ENCODE peak calls at places on chromosomes 16 and 17, in nine cellular contexts. F is endothelial cell, N is ascending aorta, J is mammary epithelial cell, L is adrenal gland, C is kidney epithelial cell, E is Panc1, T is endothelial cell of umbilical vein, A is upper lobe of right lung. Q is an unnamed sample.

GRCh38 chr17:8149419-8150193 is 2.6 kb downstream of the PER1 start:
- DNase-seq in F (no peak), N (peak), J (no peak), L (peak), C (no peak), E (no peak), T (no peak), A (no peak), Q (no peak)

GRCh38 chr17:42979511-42980273 is at the start of gene PTGES3L:
- DNase-seq in F (peak), N (peak), J (no peak), L (no peak), C (no peak), E (no peak), T (no peak), A (no peak), Q (no peak)

GRCh38 chr17:33927732-33928133 is 327.4 kb upstream of the CCL2 start:
- DNase-seq in F (no peak), N (no peak), J (no peak), L (no peak), C (no peak), E (no peak), T (no peak), A (no peak), Q (no peak)

GRCh38 chr17:76940738-76941350 is 72.6 kb downstream of the MGAT5B start:
- DNase-seq in F (peak), N (no peak), J (no peak), L (no peak), C (no peak), E (no peak), T (peak), A (no peak), Q (no peak)

GRCh38 chr16:29024280-29024679 is 39.4 kb downstream of the LAT start:
- DNase-seq in F (no peak), N (no peak), J (no peak), L (no peak), C (no peak), E (no peak), T (no peak), A (peak), Q (no peak)

GRCh38 chr17:77345260-77345910 is 204.6 kb downstream of the SEC14L1 start:
- DNase-seq in F (no peak), N (peak), J (no peak), L (peak), C (no peak), E (no peak), T (no peak), A (no peak), Q (peak)

GRCh38 chr17:16820161-16820877 is 130.3 kb downstream of the CCDC144A start:
- DNase-seq in F (no peak), N (no peak), J (peak), L (no peak), C (no peak), E (no peak), T (no peak), A (no peak), Q (peak)

GRCh38 chr17:60641126-60641525 is 36.5 kb upstream of the BCAS3 start:
- DNase-seq in F (no peak), N (no peak), J (peak), L (no peak), C (no peak), E (no peak), T (no peak), A (no peak), Q (no peak)

GRCh38 chr17:41523787-41524186 is 4.3 kb downstream of the KRT19 start:
- DNase-seq in F (no peak), N (no peak), J (no peak), L (no peak), C (no peak), E (no peak), T (no peak), A (no peak), Q (no peak)

GRCh38 chr17:1160591-1161041 is 19.2 kb downstream of the ABR start:
- DNase-seq in F (no peak), N (no peak), J (no peak), L (no peak), C (no peak), E (no peak), T (no peak), A (no peak), Q (no peak)

GRCh38 chr17:1484586-1485310 is 7.7 kb downstream of the MYO1C start:
- DNase-seq in F (peak), N (peak), J (peak), L (peak), C (no peak), E (no peak), T (peak), A (peak), Q (no peak)

GRCh38 chr17:8057691-8058114 is 18.8 kb downstream of the ALOX15B start:
- DNase-seq in F (peak), N (peak), J (peak), L (no peak), C (no peak), E (peak), T (peak), A (peak), Q (no peak)

GRCh38 chr17:3025421-3026124 is 37.8 kb downstream of the OR1D5 start:
- DNase-seq in F (no peak), N (no peak), J (no peak), L (no peak), C (no peak), E (no peak), T (no peak), A (peak), Q (peak)

GRCh38 chr17:17398188-17398927 is 78.4 kb upstream of the MED9 start:
- DNase-seq in F (no peak), N (no peak), J (no peak), L (no peak), C (no peak), E (no peak), T (no peak), A (no peak), Q (no peak)

GRCh38 chr16:54812229-54812628 is 118.4 kb upstream of the IRX5 start:
- DNase-seq in F (no peak), N (no peak), J (no peak), L (no peak), C (no peak), E (no peak), T (no peak), A (no peak), Q (no peak)

GRCh38 chr16:64589836-64590235 is 532.0 kb downstream of the CDH11 start:
- DNase-seq in F (no peak), N (no peak), J (no peak), L (no peak), C (no peak), E (no peak), T (no peak), A (no peak), Q (no peak)

GRCh38 chr16:70252355-70252988 is 732 bp upstream of the EXOSC6 start:
- DNase-seq in F (peak), N (no peak), J (no peak), L (no peak), C (no peak), E (no peak), T (no peak), A (no peak), Q (peak)
- TF ChIP-seq CTCF in F (peak), N (no peak), J (peak), L (peak), C (peak), E (peak), T (peak), A (peak), Q (peak)

GRCh38 chr16:47019563-47019962 is 46.1 kb upstream of the DNAJA2 start:
- DNase-seq in F (no peak), N (no peak), J (no peak), L (no peak), C (no peak), E (no peak), T (peak), A (no peak), Q (no peak)
- TF ChIP-seq CTCF in F (no peak), N (no peak), J (no peak), L (peak), C (peak), E (no peak), T (no peak), A (peak), Q (peak)

DNA sequence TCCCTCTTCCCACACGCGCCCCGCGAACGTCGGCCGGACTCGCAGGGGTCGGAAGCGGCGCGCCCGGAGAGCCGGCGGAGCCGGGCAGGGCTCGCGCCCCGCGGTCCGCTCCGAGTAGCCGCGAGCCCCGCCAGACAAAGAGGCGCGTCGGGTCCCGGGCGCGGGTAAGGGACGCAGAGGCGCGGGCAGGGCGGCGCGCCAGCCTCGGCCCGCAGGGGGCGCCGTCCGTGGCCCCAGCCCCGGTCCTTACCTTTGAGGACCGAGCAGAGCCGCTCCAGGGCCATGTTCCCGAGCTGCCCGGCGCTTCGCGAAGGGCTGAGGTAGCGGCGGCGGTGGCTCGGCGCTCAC is 442 bp downstream of the NETO2 start:
- DNase-seq in F (peak), N (peak), J (peak), L (peak), C (no peak), E (no peak), T (peak), A (peak), Q (no peak)
- TF ChIP-seq CTCF in F (peak), N (no peak), J (peak), L (peak), C (no peak), E (peak), T (peak), A (peak), Q (peak)

GRCh38 chr17:45768000-45768399 is 16.1 kb upstream of the CRHR1 start:
- DNase-seq in F (peak), N (no peak), J (no peak), L (no peak), C (no peak), E (no peak), T (no peak), A (no peak), Q (no peak)
- TF ChIP-seq CTCF in F (no peak), N (no peak), J (no peak), L (no peak), C (peak), E (no peak), T (no peak), A (no peak), Q (peak)

GRCh38 chr16:87924937-87925670 is 11.2 kb downstream of the CA5A start:
- DNase-seq in F (no peak), N (no peak), J (no peak), L (no peak), C (peak), E (no peak), T (no peak), A (no peak), Q (no peak)
- TF ChIP-seq CTCF in F (no peak), N (no peak), J (no peak), L (no peak), C (no peak), E (no peak), T (no peak), A (no peak), Q (no peak)

Q was measured in chondrocyte.